ENCODE peak calls at places on chromosomes 2 and 18, in five cellular contexts. One of them, this sample, is unnamed.

GRCh38 chr18:12819330-12819729 is 64.7 kb downstream of the PTPN2 start:
- DNase-seq in hepatocyte: no peak
- DNase-seq in heart right ventricle: no peak
- DNase-seq in dorsolateral prefrontal cortex: no peak
- DNase-seq in kidney: no peak
- DNase-seq in this sample: no peak

GRCh38 chr2:59174536-59175243 is 933.6 kb upstream of the FANCL start:
- DNase-seq in hepatocyte: no peak
- DNase-seq in heart right ventricle: no peak
- DNase-seq in dorsolateral prefrontal cortex: no peak
- DNase-seq in kidney: no peak
- DNase-seq in this sample: no peak

GRCh38 chr2:120820885-120821279 is 85.2 kb downstream of the GLI2 start:
- DNase-seq in hepatocyte: peak
- DNase-seq in heart right ventricle: peak
- DNase-seq in dorsolateral prefrontal cortex: no peak
- DNase-seq in kidney: no peak
- DNase-seq in this sample: peak

GRCh38 chr18:79401494-79402208 is 5.9 kb downstream of the NFATC1 start:
- DNase-seq in hepatocyte: no peak
- DNase-seq in heart right ventricle: no peak
- DNase-seq in dorsolateral prefrontal cortex: peak
- DNase-seq in kidney: peak
- DNase-seq in this sample: no peak

GRCh38 chr2:9646631-9647030 is 15.8 kb upstream of the YWHAQ start:
- DNase-seq in hepatocyte: no peak
- DNase-seq in heart right ventricle: no peak
- DNase-seq in dorsolateral prefrontal cortex: no peak
- DNase-seq in kidney: no peak
- DNase-seq in this sample: no peak

GRCh38 chr18:48367557-48367956 is 41.6 kb downstream of the ZBTB7C start:
- DNase-seq in hepatocyte: no peak
- DNase-seq in heart right ventricle: no peak
- DNase-seq in dorsolateral prefrontal cortex: no peak
- DNase-seq in kidney: no peak
- DNase-seq in this sample: no peak

GRCh38 chr2:49028101-49028500 is 126.2 kb downstream of the FSHR start:
- DNase-seq in hepatocyte: peak
- DNase-seq in heart right ventricle: no peak
- DNase-seq in dorsolateral prefrontal cortex: no peak
- DNase-seq in kidney: no peak
- DNase-seq in this sample: no peak

GRCh38 chr2:96873651-96874096 is 3.8 kb upstream of the SEMA4C start:
- DNase-seq in hepatocyte: no peak
- DNase-seq in heart right ventricle: peak
- DNase-seq in dorsolateral prefrontal cortex: peak
- DNase-seq in kidney: peak
- DNase-seq in this sample: no peak

GRCh38 chr2:207528980-207529329 is 807 bp upstream of the CREB1 start:
- DNase-seq in hepatocyte: peak
- DNase-seq in heart right ventricle: peak
- DNase-seq in dorsolateral prefrontal cortex: no peak
- DNase-seq in kidney: no peak
- DNase-seq in this sample: peak
- TF ChIP-seq CTCF in hepatocyte: no peak
- TF ChIP-seq CTCF in heart right ventricle: peak
- TF ChIP-seq CTCF in dorsolateral prefrontal cortex: no peak
- TF ChIP-seq CTCF in kidney: no peak
- TF ChIP-seq CTCF in this sample: peak

DNA sequence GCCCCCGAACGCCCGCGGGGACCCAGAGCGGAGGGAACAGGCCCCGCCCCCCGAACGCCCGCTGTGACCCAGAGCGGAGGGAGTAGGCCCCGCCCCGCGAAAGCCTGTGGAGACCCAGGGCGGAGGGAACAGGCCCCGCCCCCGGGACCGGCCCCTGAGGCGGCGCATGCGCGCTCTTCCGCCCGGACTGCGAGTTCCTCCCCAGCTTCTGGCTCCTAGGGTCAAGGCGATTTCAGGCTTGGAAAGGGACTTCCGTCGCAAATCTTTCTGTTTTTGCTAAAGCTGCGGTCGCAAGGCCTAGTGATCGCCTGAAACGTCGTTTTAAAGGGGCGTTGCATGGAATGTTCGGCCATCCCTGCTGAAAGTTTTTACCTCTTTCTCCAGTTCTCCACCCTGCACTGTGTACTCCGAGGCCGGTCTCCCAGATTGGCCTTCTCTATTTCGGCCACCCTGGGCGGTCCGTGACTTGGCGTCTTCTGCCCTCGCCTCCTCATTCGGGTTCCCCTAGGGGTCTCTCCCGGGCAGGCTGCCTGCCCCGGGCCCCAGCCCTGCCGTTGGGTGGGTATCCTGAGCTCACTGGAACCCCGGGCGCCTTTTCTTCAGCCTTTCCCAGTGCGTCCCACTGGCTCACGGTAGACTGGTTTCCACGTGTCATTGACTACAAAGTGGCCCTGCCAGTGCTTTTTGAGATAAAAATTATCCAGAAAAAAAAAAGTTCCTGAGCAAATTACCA is 372 bp upstream of the WDSUB1 start:
- DNase-seq in hepatocyte: peak
- DNase-seq in heart right ventricle: peak
- DNase-seq in dorsolateral prefrontal cortex: peak
- DNase-seq in kidney: peak
- DNase-seq in this sample: peak
- H3K4me3 ChIP-seq in hepatocyte: peak
- H3K4me3 ChIP-seq in heart right ventricle: peak
- H3K4me3 ChIP-seq in dorsolateral prefrontal cortex: peak
- H3K4me3 ChIP-seq in kidney: peak
- H3K4me3 ChIP-seq in this sample: peak

DNA sequence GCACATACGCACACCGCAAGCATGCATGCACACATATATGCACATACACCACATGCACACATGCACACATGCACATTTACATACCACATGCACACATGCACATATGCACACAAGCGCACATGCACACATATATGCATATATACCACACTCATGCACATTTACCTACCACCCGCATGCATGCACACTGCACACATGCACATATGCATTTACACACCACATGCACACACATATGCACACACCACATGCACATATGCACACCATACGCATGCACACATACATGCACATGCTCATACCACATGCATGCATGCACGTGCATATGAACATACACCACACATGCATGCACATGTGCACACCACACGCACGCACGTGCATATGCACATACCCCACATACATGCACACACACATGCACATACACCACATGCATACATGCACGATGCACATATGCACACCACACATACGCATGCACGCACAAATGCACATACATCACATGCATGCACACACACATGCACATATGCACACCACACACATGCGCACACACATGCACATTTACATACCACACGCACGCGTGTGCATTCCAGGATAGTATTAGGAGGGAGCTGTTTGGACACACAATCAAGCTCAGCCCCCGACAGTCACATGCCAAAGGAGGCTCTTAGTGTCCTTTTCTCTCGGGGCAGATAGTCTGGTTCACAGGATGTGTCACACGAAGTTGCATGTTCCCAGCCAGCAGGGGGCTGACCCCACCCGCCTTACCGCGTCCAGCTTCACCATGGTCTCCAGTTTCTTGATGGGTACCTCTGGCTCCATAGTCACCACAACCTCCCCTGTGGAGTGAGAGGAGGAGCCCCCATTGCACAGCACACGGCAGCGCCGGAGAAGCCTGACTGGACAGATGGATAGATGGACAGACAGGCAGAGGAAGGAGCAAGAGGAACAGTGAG is 5.9 kb downstream of the OTOF start:
- DNase-seq in hepatocyte: no peak
- DNase-seq in heart right ventricle: no peak
- DNase-seq in dorsolateral prefrontal cortex: no peak
- DNase-seq in kidney: peak
- DNase-seq in this sample: no peak
- TF ChIP-seq CTCF in hepatocyte: no peak
- TF ChIP-seq CTCF in heart right ventricle: no peak
- TF ChIP-seq CTCF in dorsolateral prefrontal cortex: no peak
- TF ChIP-seq CTCF in kidney: no peak
- TF ChIP-seq CTCF in this sample: peak

DNA sequence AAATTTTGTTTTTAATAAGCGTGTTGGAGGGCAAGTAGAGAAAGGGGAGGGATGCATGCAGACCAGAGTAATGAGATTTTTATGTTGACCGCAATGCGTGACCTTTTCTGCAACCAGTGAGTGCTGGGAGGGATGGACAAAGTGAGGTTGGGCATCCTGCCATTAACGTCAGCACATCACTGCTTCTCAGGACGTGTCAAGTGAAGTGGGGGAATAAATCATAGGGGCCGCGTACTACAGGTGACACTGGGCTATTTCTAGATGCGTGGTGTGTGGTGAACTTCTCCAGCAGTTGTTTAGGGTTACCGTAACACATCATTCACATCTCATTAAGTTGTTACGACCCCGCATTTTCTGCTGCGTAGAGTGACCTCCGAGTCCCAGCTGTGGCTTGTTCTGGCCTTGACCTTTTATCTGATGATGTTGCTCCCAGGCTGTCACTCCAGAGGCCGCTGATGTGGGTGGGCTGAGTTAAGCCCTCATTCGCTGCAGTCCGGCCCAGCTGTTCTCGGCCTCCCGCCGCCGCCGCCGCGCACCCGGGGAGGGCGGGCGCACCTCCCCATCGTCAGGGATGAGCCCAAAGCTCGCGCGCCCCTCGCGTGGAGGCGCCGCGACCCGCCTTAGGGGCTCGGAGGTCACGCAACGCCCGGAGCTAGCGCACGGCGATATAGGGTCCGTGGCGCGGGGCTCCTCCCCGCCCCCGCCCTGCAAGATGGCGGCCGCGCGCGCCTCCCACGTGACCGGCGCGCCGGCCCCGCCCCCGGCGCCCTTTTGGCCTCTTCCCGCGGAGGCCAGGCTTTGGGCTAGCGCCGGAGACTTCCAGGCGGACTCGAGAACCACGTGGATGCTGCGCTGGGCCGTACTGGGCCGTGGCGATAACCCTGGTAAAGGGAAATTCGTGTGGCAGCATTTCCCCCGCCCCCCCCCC is 3.5 kb downstream of the ZCCHC2 start:
- DNase-seq in hepatocyte: peak
- DNase-seq in heart right ventricle: peak
- DNase-seq in dorsolateral prefrontal cortex: peak
- DNase-seq in kidney: peak
- DNase-seq in this sample: peak
- H3K4me3 ChIP-seq in hepatocyte: peak
- H3K4me3 ChIP-seq in heart right ventricle: peak
- H3K4me3 ChIP-seq in dorsolateral prefrontal cortex: peak
- H3K4me3 ChIP-seq in kidney: peak
- H3K4me3 ChIP-seq in this sample: peak

GRCh38 chr2:205792908-205793307 is 110.6 kb downstream of the NRP2 start:
- DNase-seq in hepatocyte: no peak
- DNase-seq in heart right ventricle: no peak
- DNase-seq in dorsolateral prefrontal cortex: no peak
- DNase-seq in kidney: no peak
- DNase-seq in this sample: no peak

GRCh38 chr2:205800804-205801203 is 118.5 kb downstream of the NRP2 start:
- DNase-seq in hepatocyte: peak
- DNase-seq in heart right ventricle: peak
- DNase-seq in dorsolateral prefrontal cortex: no peak
- DNase-seq in kidney: no peak
- DNase-seq in this sample: peak

GRCh38 chr2:205797866-205798265 is 115.6 kb downstream of the NRP2 start:
- DNase-seq in hepatocyte: no peak
- DNase-seq in heart right ventricle: no peak
- DNase-seq in dorsolateral prefrontal cortex: no peak
- DNase-seq in kidney: no peak
- DNase-seq in this sample: no peak

GRCh38 chr2:205800257-205800656 is 118.0 kb downstream of the NRP2 start:
- DNase-seq in hepatocyte: no peak
- DNase-seq in heart right ventricle: no peak
- DNase-seq in dorsolateral prefrontal cortex: no peak
- DNase-seq in kidney: no peak
- DNase-seq in this sample: no peak

DNA sequence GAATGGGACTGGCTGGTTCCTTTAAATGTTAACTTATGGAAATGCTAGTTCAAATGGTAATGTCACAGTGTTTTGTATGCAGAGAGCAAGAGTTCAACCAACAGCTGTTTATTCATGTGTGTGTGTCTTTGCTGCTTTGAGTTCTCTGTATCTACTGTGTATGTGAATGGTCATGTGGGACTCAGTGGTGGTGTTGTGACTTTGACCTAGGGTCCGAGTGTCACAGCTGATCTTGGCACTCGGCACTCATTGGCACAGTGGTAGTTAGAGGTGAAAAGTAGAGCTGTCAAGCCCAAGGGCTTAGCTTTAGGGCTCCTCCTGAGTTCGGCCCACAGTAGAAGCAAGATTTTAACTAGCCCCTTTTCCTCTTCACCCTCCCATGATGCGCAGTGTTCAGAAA is 114.6 kb downstream of the NRP2 start:
- DNase-seq in hepatocyte: no peak
- DNase-seq in heart right ventricle: no peak
- DNase-seq in dorsolateral prefrontal cortex: no peak
- DNase-seq in kidney: no peak
- DNase-seq in this sample: no peak
- TF ChIP-seq CTCF in hepatocyte: no peak
- TF ChIP-seq CTCF in heart right ventricle: no peak
- TF ChIP-seq CTCF in dorsolateral prefrontal cortex: no peak
- TF ChIP-seq CTCF in kidney: no peak
- TF ChIP-seq CTCF in this sample: no peak